ENCODE peak calls at places on chromosomes 4 and X, in five cellular contexts. O, J, Q, G and A are unnamed samples.

GRCh38 chr4:54784188-54784671 is 126.5 kb downstream of the KIT start:
- DNase-seq in O (peak), J (peak), Q (no peak), G (peak), A (peak)

GRCh38 chrX:45667666-45668065 is 467.0 kb upstream of the DIPK2B start:
- DNase-seq in O (no peak), J (peak), Q (peak), G (no peak), A (peak)

GRCh38 chr4:147640331-147640730 is 23.1 kb downstream of the TMEM184C start:
- DNase-seq in O (no peak), J (peak), Q (no peak), G (no peak), A (peak)

GRCh38 chr4:69818060-69818639 is 41.8 kb downstream of the SULT1E1 start:
- DNase-seq in O (no peak), J (no peak), Q (no peak), G (no peak), A (no peak)

GRCh38 chr4:48340276-48340904 is 939 bp upstream of the SLAIN2 start:
- DNase-seq in O (no peak), J (peak), Q (peak), G (peak), A (peak)

GRCh38 chr4:158818595-158818994 is 49.8 kb downstream of the FNIP2 start:
- DNase-seq in O (no peak), J (no peak), Q (no peak), G (no peak), A (no peak)

GRCh38 chr4:94338681-94339351 is 3.8 kb downstream of the HPGDS start:
- DNase-seq in O (no peak), J (no peak), Q (no peak), G (no peak), A (no peak)

GRCh38 chrX:51893931-51894696 is 691 bp downstream of the MAGED1 start:
- DNase-seq in O (no peak), J (peak), Q (peak), G (no peak), A (no peak)

GRCh38 chrX:24301806-24302205 is 12.1 kb downstream of the SUPT20HL2 start:
- DNase-seq in O (no peak), J (no peak), Q (no peak), G (no peak), A (peak)

GRCh38 chr4:47533689-47534347 is 48.7 kb downstream of the ATP10D start:
- DNase-seq in O (no peak), J (peak), Q (no peak), G (no peak), A (no peak)

GRCh38 chrX:3939967-3940610 is 226.6 kb upstream of the PRKX start:
- DNase-seq in O (peak), J (peak), Q (peak), G (no peak), A (peak)

GRCh38 chr4:948101-948935 is 16.1 kb downstream of the TMEM175 start:
- DNase-seq in O (no peak), J (no peak), Q (no peak), G (no peak), A (no peak)

GRCh38 chr4:88779431-88779830 is 81.8 kb upstream of the NAP1L5 start:
- DNase-seq in O (peak), J (peak), Q (peak), G (no peak), A (no peak)

GRCh38 chrX:16807548-16807947 is 21.3 kb downstream of the TXLNG start:
- DNase-seq in O (no peak), J (peak), Q (no peak), G (no peak), A (no peak)

GRCh38 chrX:47204970-47205369 is 11.3 kb downstream of the UBA1 start:
- DNase-seq in O (no peak), J (no peak), Q (no peak), G (no peak), A (no peak)

GRCh38 chr4:56550642-56551041 is 45.1 kb downstream of the ARL9 start:
- DNase-seq in O (no peak), J (no peak), Q (no peak), G (no peak), A (no peak)

GRCh38 chr4:36551697-36552214 is 270.3 kb downstream of the DTHD1 start:
- DNase-seq in O (no peak), J (no peak), Q (peak), G (no peak), A (no peak)

GRCh38 chr4:108427946-108428345 is 192.4 kb upstream of the RPL34 start:
- DNase-seq in O (no peak), J (no peak), Q (no peak), G (no peak), A (peak)

GRCh38 chr4:150173420-150173819 is 95.2 kb downstream of the DCLK2 start:
- DNase-seq in O (no peak), J (peak), Q (no peak), G (no peak), A (peak)

GRCh38 chrX:116298956-116299355 is 128.4 kb downstream of the AGTR2 start:
- DNase-seq in O (no peak), J (no peak), Q (no peak), G (no peak), A (no peak)

GRCh38 chr4:114038762-114039392 is 59.4 kb upstream of the ARSJ start:
- DNase-seq in O (no peak), J (no peak), Q (peak), G (no peak), A (no peak)

GRCh38 chr4:125319311-125319710 is 4.6 kb downstream of the FAT4 start:
- DNase-seq in O (no peak), J (peak), Q (no peak), G (no peak), A (no peak)

GRCh38 chr4:128665514-128665913 is 144.0 kb upstream of the JADE1 start:
- DNase-seq in O (no peak), J (no peak), Q (no peak), G (no peak), A (no peak)

GRCh38 chr4:71609159-71609558 is 174.7 kb downstream of the GC start:
- DNase-seq in O (no peak), J (no peak), Q (peak), G (no peak), A (no peak)

GRCh38 chr4:96593422-96593821 is 753.5 kb downstream of the PDHA2 start:
- DNase-seq in O (no peak), J (no peak), Q (peak), G (no peak), A (no peak)

GRCh38 chr4:84529169-84529751 is 30.2 kb upstream of the NKX6-1 start:
- DNase-seq in O (no peak), J (peak), Q (peak), G (no peak), A (no peak)
- H3K4me3 ChIP-seq in O (no peak), J (no peak), Q (no peak), G (no peak), A (no peak)

DNA sequence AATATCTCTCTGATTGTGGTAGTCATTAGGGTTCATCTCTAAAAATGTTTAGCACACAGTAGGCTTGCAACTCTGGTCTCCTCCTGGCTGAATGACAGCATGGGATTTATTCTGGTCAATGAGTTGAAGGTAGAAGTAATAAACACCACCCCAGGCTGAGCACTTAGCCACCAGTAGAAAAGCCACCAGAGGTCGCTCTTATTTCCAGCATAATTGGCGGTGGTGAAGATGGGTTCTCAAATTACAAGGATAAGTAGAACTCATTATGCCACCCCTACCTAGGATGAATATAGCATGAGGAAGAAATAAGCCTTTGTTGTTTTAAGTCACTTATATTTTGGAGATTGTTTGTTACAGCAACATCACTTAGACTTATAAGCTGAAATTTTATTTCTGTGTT is 302.7 kb downstream of the GPM6A start:
- DNase-seq in O (no peak), J (no peak), Q (peak), G (no peak), A (no peak)
- TF ChIP-seq CTCF in O (no peak), J (peak), Q (peak), G (no peak), A (no peak)

DNA sequence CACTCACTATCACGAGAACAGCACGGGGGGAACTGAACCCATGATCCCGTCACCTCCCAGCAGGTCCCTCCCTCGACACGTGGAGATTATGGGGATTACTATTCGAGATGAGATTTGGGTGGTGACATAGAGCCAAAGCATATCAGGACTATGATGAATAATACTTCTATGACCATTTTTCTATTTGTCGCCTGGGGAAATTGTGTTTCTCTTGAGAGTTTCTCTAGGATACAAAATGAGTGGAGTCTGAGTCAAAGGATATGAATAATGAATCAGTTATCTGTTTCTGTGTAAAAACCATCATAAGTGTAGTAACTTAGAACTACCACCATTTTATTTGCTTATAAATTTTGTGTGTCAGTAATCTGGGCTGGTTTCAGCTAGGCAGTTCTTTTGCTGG is 533.0 kb upstream of the ARX start:
- DNase-seq in O (no peak), J (no peak), Q (no peak), G (no peak), A (no peak)
- H3K4me3 ChIP-seq in O (no peak), J (no peak), Q (no peak), G (no peak), A (no peak)

GRCh38 chrX:130801901-130802300 is 101.1 kb downstream of the ENOX2 start:
- DNase-seq in O (no peak), J (no peak), Q (no peak), G (no peak), A (peak)
- TF ChIP-seq CTCF in O (no peak), J (no peak), Q (no peak), G (peak), A (no peak)

GRCh38 chrX:73561791-73562190 is 1.2 kb upstream of the CHIC1 start:
- DNase-seq in O (no peak), J (peak), Q (no peak), G (no peak), A (no peak)
- H3K4me3 ChIP-seq in O (no peak), J (no peak), Q (peak), G (no peak), A (no peak)